ENCODE peak calls at places on chromosome 22, in ten cellular contexts. S, L, F, K, R, O, E, J, A and Y are unnamed samples.

GRCh38 chr22:42132457-42132856 is 1.8 kb upstream of the CYP2D6 start:
- DNase-seq in E (no peak), F (no peak), R (no peak), K (no peak), S (no peak), L (no peak), A (no peak), O (peak; percentile 12), J (no peak), Y (no peak)

GRCh38 chr22:49663823-49664222 is 163.8 kb downstream of the BRD1 start:
- DNase-seq in F (no peak), E (peak; percentile 58), S (no peak), L (no peak), J (no peak), K (no peak), A (no peak), O (no peak), R (no peak), Y (no peak)

GRCh38 chr22:46416537-46417267 is 81.2 kb downstream of the TRMU start:
- DNase-seq in O (no peak), S (no peak), L (no peak), F (no peak), J (no peak), R (no peak), K (peak; percentile 11), E (no peak), A (no peak), Y (no peak)

GRCh38 chr22:33893486-33893885 is 26.8 kb downstream of the LARGE1 start:
- DNase-seq in A (no peak), R (no peak), S (no peak), J (no peak), E (no peak), O (no peak), K (no peak), L (peak; percentile 27), F (no peak), Y (no peak)

GRCh38 chr22:50498322-50498861 is 9.1 kb downstream of the LMF2 start:
- DNase-seq in R (peak; percentile 29), J (peak; percentile 88), E (no peak), K (peak; percentile 86), L (peak; percentile 87), F (no peak), O (no peak), S (peak; percentile 66), A (peak; percentile 72), Y (peak; percentile 74)

GRCh38 chr22:17258015-17258827 is 39.0 kb upstream of the ADA2 start:
- DNase-seq in R (peak; percentile 11), K (peak; percentile 79), E (no peak), A (no peak), L (peak; percentile 78), J (peak; percentile 78), S (peak; percentile 65), F (peak; percentile 59), O (peak; percentile 61), Y (peak; percentile 95)

GRCh38 chr22:37167981-37168647 is 18.4 kb upstream of the IL2RB start:
- DNase-seq in L (peak; percentile 72), F (no peak), J (no peak), E (no peak), K (no peak), O (no peak), A (no peak), S (no peak), R (no peak), Y (no peak)

GRCh38 chr22:50305658-50306566 is 1.5 kb downstream of the PLXNB2 start:
- DNase-seq in F (peak; percentile 85), J (peak; percentile 91), O (peak; percentile 79), A (peak; percentile 85), R (no peak), L (peak; percentile 89), K (peak; percentile 57), E (peak; percentile 96), S (peak; percentile 97), Y (no peak)

GRCh38 chr22:19708323-19709011 is 5.8 kb upstream of the SEPTIN5 start:
- DNase-seq in R (no peak), A (no peak), S (no peak), L (no peak), J (no peak), K (no peak), E (peak; percentile 48), F (peak; percentile 14), O (no peak), Y (no peak)

GRCh38 chr22:19707347-19708322 is 6.7 kb upstream of the SEPTIN5 start:
- DNase-seq in S (no peak), A (no peak), R (no peak), E (peak; percentile 54), K (no peak), O (no peak), F (peak; percentile 11), L (no peak), J (no peak), Y (no peak)

GRCh38 chr22:19710020-19710768 is 4.1 kb upstream of the SEPTIN5 start:
- DNase-seq in J (no peak), O (no peak), A (no peak), E (no peak), R (no peak), L (no peak), F (peak; percentile 7), K (no peak), S (no peak), Y (no peak)

GRCh38 chr22:19710769-19711106 is 3.6 kb upstream of the SEPTIN5 start:
- DNase-seq in R (no peak), K (no peak), E (no peak), J (no peak), A (no peak), F (no peak), O (no peak), S (no peak), L (no peak), Y (no peak)

GRCh38 chr22:19709063-19709769 is 5.1 kb upstream of the SEPTIN5 start:
- DNase-seq in K (no peak), F (peak; percentile 81), J (no peak), A (no peak), O (peak; percentile 73), S (no peak), L (no peak), E (no peak), R (no peak), Y (no peak)
- H3K9me3 ChIP-seq in K (no peaks in the 10 kb centered on the region), F (no peaks in the 10 kb centered on the region), J (no peaks in the 10 kb centered on the region), A (no peaks in the 10 kb centered on the region), O (no peaks in the 10 kb centered on the region), S (no peaks in the 10 kb centered on the region), L (no peaks in the 10 kb centered on the region), E (no peaks in the 10 kb centered on the region), R (no peaks in the 10 kb centered on the region), Y (no peaks in the 10 kb centered on the region)

GRCh38 chr22:38921801-38922200 is 35.6 kb upstream of the APOBEC3A start:
- DNase-seq in F (no peak), E (no peak), R (no peak), K (no peak), A (no peak), J (peak; percentile 60), S (no peak), O (no peak), L (peak; percentile 33), Y (no peak)

GRCh38 chr22:38923463-38924196 is 33.8 kb upstream of the APOBEC3A start:
- DNase-seq in L (peak; percentile 72), K (peak; percentile 28), E (peak; percentile 93), A (peak; percentile 93), O (peak; percentile 66), J (peak; percentile 83), R (no peak), F (peak; percentile 73), S (peak; percentile 83), Y (no peak)

GRCh38 chr22:38925571-38926041 is 31.8 kb upstream of the APOBEC3A start:
- DNase-seq in O (no peak), S (no peak), E (no peak), L (no peak), K (no peak), F (no peak), R (no peak), J (no peak), A (no peak), Y (no peak)

GRCh38 chr22:38927033-38927789 is 30.2 kb upstream of the APOBEC3A start:
- DNase-seq in J (peak; percentile 77), L (peak; percentile 69), O (peak; percentile 77), A (peak; percentile 84), S (no peak), R (no peak), E (peak; percentile 86), K (peak; percentile 84), F (peak; percentile 77), Y (peak; percentile 46)

DNA sequence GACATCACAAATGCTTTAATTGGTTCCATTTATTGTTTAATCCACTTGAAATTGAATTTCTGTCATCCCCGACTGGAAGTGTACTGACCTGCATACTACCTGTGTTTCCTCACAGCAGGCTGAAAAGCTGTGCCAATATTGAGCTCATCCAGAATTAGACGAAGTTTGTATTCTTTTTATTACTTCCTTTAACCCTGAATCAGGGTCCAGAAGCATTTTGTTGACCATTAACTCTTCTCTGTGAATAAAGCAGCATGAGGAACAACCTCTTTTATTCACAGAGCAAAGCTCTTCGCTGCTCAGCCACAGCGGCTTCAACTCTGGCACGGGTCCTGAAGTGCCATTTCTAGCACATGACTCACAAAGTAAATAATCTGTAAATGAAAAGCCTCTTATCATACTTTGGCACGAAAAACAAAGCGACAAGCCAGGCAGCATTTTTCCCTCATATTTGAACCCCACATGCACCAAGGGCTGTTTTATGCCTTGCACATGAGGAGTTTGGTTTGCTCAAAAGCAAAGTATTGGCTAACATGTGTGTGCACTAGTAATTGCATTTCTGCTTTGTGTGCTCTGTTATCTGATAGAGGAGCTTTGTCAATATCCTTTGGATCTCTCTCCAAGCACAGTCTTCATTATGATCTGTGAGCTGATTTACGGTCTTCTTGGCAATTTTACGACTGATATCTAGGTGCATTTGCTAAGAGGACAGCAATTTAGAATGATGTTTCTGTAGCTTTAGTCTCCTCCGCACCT is 33.0 kb upstream of the APOBEC3A start:
- DNase-seq in F (peak; percentile 60), J (peak; percentile 90), A (peak; percentile 75), E (peak; percentile 91), S (peak; percentile 75), R (no peak), K (peak; percentile 17), O (peak; percentile 61), L (peak; percentile 93), Y (no peak)
- H3K4me3 ChIP-seq in F (peak overlapping the region; percentile 61), J (no peak overlapping the region), A (peak overlapping the region; percentile 35), E (peak overlapping the region; percentile 38), S (no peak overlapping the region), R (no peak overlapping the region), K (no peak overlapping the region), O (peak overlapping the region; percentile 9), L (no peak overlapping the region), Y (no peak overlapping the region)

GRCh38 chr22:48627203-48627602 is 1200.5 kb downstream of the BRD1 start:
- DNase-seq in J (no peak), E (no peak), S (no peak), L (no peak), F (no peak), A (no peak), O (no peak), K (no peak), R (no peak), Y (no peak)

GRCh38 chr22:48622891-48623545 is 1204.7 kb downstream of the BRD1 start:
- DNase-seq in S (no peak), L (no peak), R (no peak), A (no peak), K (no peak), E (no peak), F (no peak), O (no peak), J (no peak), Y (no peak)

GRCh38 chr22:48621085-48621484 is 1206.6 kb downstream of the BRD1 start:
- DNase-seq in K (no peak), S (no peak), L (no peak), J (no peak), O (no peak), F (no peak), R (no peak), A (no peak), E (no peak), Y (no peak)

GRCh38 chr22:48627966-48628365 is 1199.7 kb downstream of the BRD1 start:
- DNase-seq in E (no peak), L (no peak), K (no peak), R (no peak), F (no peak), J (no peak), S (no peak), O (no peak), A (no peak), Y (no peak)

DNA sequence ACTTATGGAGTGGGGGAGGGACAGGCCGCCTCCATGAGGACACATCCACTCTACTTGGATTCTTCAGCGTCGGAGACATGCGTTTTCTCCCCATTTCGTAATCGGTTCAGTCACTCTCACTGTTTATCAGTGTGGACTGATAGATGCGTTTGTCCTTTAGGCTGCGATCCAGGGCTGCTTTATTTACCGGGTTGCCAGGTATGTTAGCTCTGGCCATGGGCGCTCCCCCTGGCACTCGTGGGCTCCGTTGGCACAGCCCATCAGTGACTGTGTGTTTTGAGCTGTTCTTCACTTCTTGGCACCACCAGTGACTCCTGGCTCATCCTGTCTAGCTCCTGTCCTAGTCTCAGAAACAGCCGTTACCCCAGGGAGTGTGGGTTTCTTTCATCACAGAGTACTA is 1203.3 kb downstream of the BRD1 start:
- DNase-seq in J (no peak), L (no peak), E (no peak), K (no peak), F (no peak), S (no peak), O (no peak), R (no peak), A (no peak), Y (no peak)
- H3K9me3 ChIP-seq in J (no peaks in the 10 kb centered on the region), L (no peaks in the 10 kb centered on the region), E (no peaks in the 10 kb centered on the region), K (no peaks in the 10 kb centered on the region), F (no peaks in the 10 kb centered on the region), S (peaks cover 57% of the 10 kb centered on the region), O (no peaks in the 10 kb centered on the region), R (no peaks in the 10 kb centered on the region), A (no peaks in the 10 kb centered on the region), Y (no peaks in the 10 kb centered on the region)

GRCh38 chr22:48581206-48581766 is 1246.4 kb downstream of the BRD1 start:
- DNase-seq in R (no peak), A (no peak), L (no peak), K (no peak), F (no peak), J (no peak), S (no peak), E (no peak), O (no peak), Y (no peak)
- H3K4me3 ChIP-seq in R (no peak overlapping the region), A (no peak overlapping the region), L (no peak overlapping the region), K (no peak overlapping the region), F (no peak overlapping the region), J (no peak overlapping the region), S (no peak overlapping the region), E (no peak overlapping the region), O (no peak overlapping the region), Y (no peak overlapping the region)